ENCODE peak calls at places on chromosomes 13 and 19, in ten cellular contexts. I, H, Y, W, M, T, E, O, S and A are unnamed samples.

GRCh38 chr13:108859202-108860012 is 230.0 kb downstream of the MYO16 start:
- DNase-seq in I (no peak), H (no peak), Y (no peak), W (no peak), M (peak; percentile 41), T (no peak), E (peak; percentile 19), O (no peak), S (no peak), A (no peak)

GRCh38 chr13:59269476-59269875 is 894.3 kb downstream of the DIAPH3 start:
- DNase-seq in I (no peak), H (no peak), Y (no peak), W (no peak), M (peak; percentile 11), T (no peak), E (no peak), O (no peak), S (no peak), A (no peak)

GRCh38 chr19:16266586-16266942 is 58.1 kb upstream of the KLF2 start:
- DNase-seq in I (no peak), H (peak; percentile 67), Y (no peak), W (no peak), M (no peak), T (no peak), E (no peak), O (no peak), S (no peak), A (no peak)

GRCh38 chr13:97327521-97328221 is 105.5 kb downstream of the MBNL2 start:
- DNase-seq in I (no peak), H (no peak), Y (no peak), W (no peak), M (no peak), T (no peak), E (no peak), O (no peak), S (no peak), A (no peak)

GRCh38 chr19:49749055-49749716 is 13.9 kb downstream of the TSKS start:
- DNase-seq in I (no peak), H (no peak), Y (no peak), W (no peak), M (peak; percentile 71), T (no peak), E (no peak), O (no peak), S (no peak), A (no peak)

GRCh38 chr19:54430306-54431254 is 15.3 kb downstream of the TTYH1 start:
- DNase-seq in I (no peak), H (peak; percentile 52), Y (peak; percentile 37), W (no peak), M (peak; percentile 83), T (no peak), E (peak; percentile 89), O (no peak), S (no peak), A (peak; percentile 85)

GRCh38 chr19:14107581-14108461 is 9.7 kb downstream of the PRKACA start:
- DNase-seq in I (no peak), H (no peak), Y (no peak), W (peak; percentile 74), M (no peak), T (no peak), E (no peak), O (no peak), S (no peak), A (no peak)

GRCh38 chr13:99221567-99222239 is 21.0 kb downstream of the UBAC2 start:
- DNase-seq in I (no peak), H (no peak), Y (no peak), W (no peak), M (no peak), T (no peak), E (no peak), O (no peak), S (no peak), A (no peak)

GRCh38 chr19:5537870-5538269 is 29.9 kb downstream of the TINCR start:
- DNase-seq in I (no peak), H (no peak), Y (no peak), W (no peak), M (no peak), T (no peak), E (no peak), O (no peak), S (no peak), A (no peak)

GRCh38 chr13:26095846-26096245 is 44.0 kb upstream of the SHISA2 start:
- DNase-seq in I (no peak), H (no peak), Y (no peak), W (no peak), M (no peak), T (no peak), E (no peak), O (no peak), S (no peak), A (no peak)

GRCh38 chr13:48976677-48977625 is 1.2 kb downstream of the FNDC3A start:
- DNase-seq in I (no peak), H (no peak), Y (peak; percentile 85), W (no peak), M (no peak), T (no peak), E (no peak), O (no peak), S (no peak), A (peak; percentile 73)

GRCh38 chr13:75785130-75785529 is 149.0 kb downstream of the LMO7 start:
- DNase-seq in I (no peak), H (no peak), Y (no peak), W (no peak), M (no peak), T (no peak), E (no peak), O (no peak), S (no peak), A (no peak)
- H3K4me1 ChIP-seq in I (no peaks in the 10 kb centered on the region), H (no peaks in the 10 kb centered on the region), Y (peaks cover 18% of the 10 kb centered on the region), W (no peaks in the 10 kb centered on the region), M (no peaks in the 10 kb centered on the region), T (peaks cover 47% of the 10 kb centered on the region), E (peaks cover 9% of the 10 kb centered on the region), O (no peaks in the 10 kb centered on the region), S (no peaks in the 10 kb centered on the region), A (peaks cover 4% of the 10 kb centered on the region)

GRCh38 chr13:40582531-40582930 is 83.9 kb downstream of the FOXO1 start:
- DNase-seq in I (no peak), H (no peak), Y (no peak), W (no peak), M (no peak), T (no peak), E (no peak), O (no peak), S (no peak), A (no peak)
- H3K4me1 ChIP-seq in I (no peaks in the 10 kb centered on the region), H (peaks cover 81% of the 10 kb centered on the region), Y (peaks cover 16% of the 10 kb centered on the region), W (peaks cover 9% of the 10 kb centered on the region), M (peaks cover 80% of the 10 kb centered on the region), T (peaks cover 78% of the 10 kb centered on the region), E (peaks cover 10% of the 10 kb centered on the region), O (no peaks in the 10 kb centered on the region), S (peaks cover 58% of the 10 kb centered on the region), A (peaks cover 9% of the 10 kb centered on the region)

DNA sequence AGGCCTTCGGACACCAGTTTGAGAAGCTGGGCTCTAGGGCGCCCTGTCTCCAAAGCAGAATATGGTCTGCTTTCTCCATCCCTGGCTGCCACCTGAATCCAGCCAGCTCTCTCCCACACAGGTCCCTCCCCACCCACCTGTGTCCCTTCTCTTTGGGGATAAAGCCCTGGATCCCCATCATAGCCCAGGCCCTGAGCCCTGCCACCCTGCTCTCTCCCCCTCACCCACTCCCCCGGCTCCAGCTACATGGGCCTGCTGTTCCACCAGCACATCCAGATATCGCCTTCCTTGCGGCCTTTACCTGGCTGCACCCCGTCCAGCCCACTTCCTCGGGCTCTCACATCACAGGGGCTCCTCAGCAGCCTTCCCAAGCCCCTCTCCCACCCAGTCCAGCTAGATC is 7.8 kb downstream of the AKT2 start:
- DNase-seq in I (no peak), H (no peak), Y (no peak), W (no peak), M (no peak), T (no peak), E (no peak), O (no peak), S (no peak), A (no peak)
- H3K4me1 ChIP-seq in I (peaks cover 4% of the 10 kb centered on the region), H (peaks cover 74% of the 10 kb centered on the region), Y (peaks cover 56% of the 10 kb centered on the region), W (no peaks in the 10 kb centered on the region), M (peaks cover 19% of the 10 kb centered on the region), T (peaks cover 97% of the 10 kb centered on the region), E (peaks cover 10% of the 10 kb centered on the region), O (peaks cover 28% of the 10 kb centered on the region), S (peaks cover 60% of the 10 kb centered on the region), A (no peaks in the 10 kb centered on the region)

DNA sequence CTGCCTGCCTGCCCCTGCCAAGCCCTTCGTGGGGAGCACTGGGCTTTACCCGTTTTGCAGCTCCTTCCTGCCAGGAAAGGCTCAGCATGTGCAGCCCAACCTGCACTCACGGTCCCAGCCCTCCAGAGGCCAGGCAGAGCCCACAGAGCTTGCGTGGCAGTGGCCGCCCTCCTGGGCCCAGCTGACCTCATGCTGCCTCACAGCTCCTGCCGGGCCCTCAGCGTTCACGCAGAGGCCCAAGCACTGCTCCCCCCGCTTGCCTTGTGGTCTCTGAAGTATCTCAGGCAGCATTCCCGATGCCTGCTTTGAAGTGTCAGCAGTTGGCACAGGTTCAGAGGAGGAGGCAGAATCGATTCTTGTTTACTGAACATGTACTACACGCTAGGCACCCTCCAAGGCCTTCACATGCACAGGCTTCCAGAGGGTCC is 32.5 kb downstream of the CAPN12 start:
- DNase-seq in I (no peak), H (no peak), Y (peak; percentile 31), W (peak; percentile 81), M (no peak), T (no peak), E (no peak), O (no peak), S (no peak), A (no peak)
- H3K4me1 ChIP-seq in I (no peaks in the 10 kb centered on the region), H (no peaks in the 10 kb centered on the region), Y (peaks cover 14% of the 10 kb centered on the region), W (no peaks in the 10 kb centered on the region), M (no peaks in the 10 kb centered on the region), T (peaks cover 95% of the 10 kb centered on the region), E (no peaks in the 10 kb centered on the region), O (peaks cover 4% of the 10 kb centered on the region), S (no peaks in the 10 kb centered on the region), A (peaks cover 16% of the 10 kb centered on the region)

GRCh38 chr19:33064778-33065550 is at the start of gene RHPN2:
- DNase-seq in I (peak; percentile 69), H (peak; percentile 42), Y (peak; percentile 87), W (peak; percentile 59), M (peak; percentile 80), T (peak; percentile 81), E (peak; percentile 85), O (no peak), S (no peak), A (peak; percentile 77)
- H3K4me1 ChIP-seq in I (peaks cover 2% of the 10 kb centered on the region), H (peaks cover 3% of the 10 kb centered on the region), Y (peaks cover 17% of the 10 kb centered on the region), W (no peaks in the 10 kb centered on the region), M (peaks cover 6% of the 10 kb centered on the region), T (peaks cover 37% of the 10 kb centered on the region), E (peaks cover 5% of the 10 kb centered on the region), O (peaks cover 5% of the 10 kb centered on the region), S (no peaks in the 10 kb centered on the region), A (peaks cover 36% of the 10 kb centered on the region)